ENCODE peak calls at places on chromosomes 4 and X, in four cellular contexts. G is mesenchymal stem cell, U is DND-41, S is IMR-90. O is an unnamed sample. For H3K4me1, the result is how much of the 10 kb centered on the place peaks cover.

GRCh38 chrX:27924261-27924660 is 57.0 kb downstream of the DCAF8L1 start:
- DNase-seq in G (no peak), S (peak), U (no peak), O (no peak)

GRCh38 chr4:10589308-10589707 is 95.3 kb downstream of the CLNK start:
- DNase-seq in G (no peak), U (no peak), S (no peak), O (no peak)

GRCh38 chrX:102154900-102155805 is 624 bp downstream of the BEX5 start:
- DNase-seq in G (no peak), U (no peak), S (no peak), O (no peak)

GRCh38 chr4:185535818-185536729 is 767 bp upstream of the PDLIM3 start:
- DNase-seq in G (peak), S (no peak), U (no peak), O (no peak)

GRCh38 chr4:155085843-155086530 is 122.4 kb upstream of the NPY2R start:
- DNase-seq in U (no peak), S (peak), G (no peak), O (no peak)

GRCh38 chr4:101695176-101695575 is 95.4 kb upstream of the BANK1 start:
- DNase-seq in U (no peak), S (no peak), G (no peak), O (no peak)

GRCh38 chr4:101155368-101155767 is 192.0 kb downstream of the PPP3CA start:
- DNase-seq in G (peak), S (peak), U (no peak), O (peak)

GRCh38 chr4:76803522-76803921 is 94.4 kb downstream of the SOWAHB start:
- DNase-seq in U (no peak), G (peak), S (peak), O (no peak)

GRCh38 chr4:5212255-5213032 is 161.2 kb downstream of the STK32B start:
- DNase-seq in U (no peak), S (no peak), G (no peak), O (no peak)

GRCh38 chrX:118502121-118502794 is 6.6 kb downstream of the DOCK11 start:
- DNase-seq in U (no peak), G (no peak), S (no peak), O (no peak)

DNA sequence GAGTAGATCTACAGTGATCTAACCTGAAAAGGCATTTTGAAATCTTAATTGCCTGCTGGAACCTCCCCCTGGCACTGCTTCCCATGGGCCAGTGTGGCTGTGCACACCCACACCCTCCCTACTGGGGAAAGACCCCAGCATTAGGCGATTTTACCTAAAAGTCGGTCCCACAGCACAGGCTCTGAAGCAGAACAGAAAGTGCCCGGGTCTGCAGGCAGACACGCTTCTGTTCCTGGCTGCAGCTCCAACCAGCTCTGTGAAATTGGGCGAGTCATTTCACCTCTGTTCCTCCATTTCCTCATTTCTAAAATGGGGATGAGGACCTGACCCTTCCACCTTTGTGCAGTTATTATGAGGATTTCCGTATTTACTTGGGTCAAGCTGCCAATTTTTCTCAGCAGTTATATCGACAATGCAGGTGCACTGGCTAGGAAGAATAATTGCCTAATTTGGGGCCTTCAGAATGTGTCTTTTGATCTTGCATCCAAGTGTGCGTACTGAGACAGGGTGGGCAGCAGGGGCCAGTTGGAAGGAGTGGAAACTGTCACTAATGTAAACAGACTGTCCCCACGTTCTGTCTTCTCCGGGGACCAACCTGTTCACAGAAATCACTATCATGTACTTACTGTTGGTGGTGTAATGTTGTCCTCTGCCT is 7.1 kb downstream of the KLF3 start:
- DNase-seq in G (no peak), U (no peak), S (no peak), O (no peak)
- H3K4me1 ChIP-seq in G (under half), U (under half), S (under half), O (under half)

GRCh38 chrX:22118161-22118830 is 86.2 kb downstream of the PHEX start:
- DNase-seq in S (peak), G (peak), U (no peak), O (no peak)
- H3K9ac ChIP-seq in S (no peak), G (no peak), U (no peak), O (no peak)

DNA sequence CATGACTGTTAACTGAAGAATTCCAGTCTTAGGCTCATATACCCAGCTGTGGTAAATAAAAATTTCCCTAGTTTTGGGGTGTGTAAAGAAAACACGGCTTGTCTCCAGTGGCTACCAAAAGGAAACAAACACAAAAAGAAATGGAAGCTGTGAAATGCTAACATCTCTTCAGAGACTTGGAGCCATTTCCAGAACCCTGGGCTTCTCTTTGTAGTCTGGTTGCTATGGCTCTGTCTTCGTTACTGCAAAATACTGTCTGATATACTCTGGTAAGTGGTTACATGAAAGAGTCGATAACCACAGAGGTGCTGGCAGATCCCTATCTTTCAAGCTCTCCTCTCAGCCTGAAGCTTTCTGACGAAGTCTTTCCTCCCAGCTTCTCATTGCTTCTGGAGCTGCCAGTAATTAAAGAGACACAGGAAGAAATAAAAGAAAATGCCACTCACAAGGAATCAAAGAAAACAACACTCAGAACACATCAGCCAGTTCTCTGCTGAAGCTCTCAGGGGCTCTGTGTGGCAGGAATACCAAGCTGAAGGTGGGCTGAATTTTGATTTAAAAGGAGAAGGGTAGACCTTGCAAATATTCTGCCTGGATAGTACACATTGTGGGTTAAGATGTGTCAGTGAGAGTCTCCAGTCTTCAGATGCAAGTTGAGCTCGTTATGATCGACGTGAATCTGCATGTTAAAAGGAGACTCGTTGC is 107.5 kb upstream of the FAM9C start:
- DNase-seq in S (peak), U (peak), G (peak), O (no peak)
- H3K4me3 ChIP-seq in S (no peak), U (peak), G (no peak), O (no peak)

GRCh38 chr4:53705972-53706371 is 114.7 kb upstream of the LNX1 start:
- DNase-seq in S (no peak), U (no peak), G (no peak), O (no peak)

GRCh38 chr4:53706422-53707032 is 115.2 kb upstream of the LNX1 start:
- DNase-seq in U (no peak), S (peak), G (peak), O (peak)

GRCh38 chr4:53704329-53704728 is 113.0 kb upstream of the LNX1 start:
- DNase-seq in G (no peak), S (no peak), U (no peak), O (no peak)

GRCh38 chr4:53703267-53703655 is 112.0 kb upstream of the LNX1 start:
- DNase-seq in U (no peak), G (no peak), S (no peak), O (no peak)

DNA sequence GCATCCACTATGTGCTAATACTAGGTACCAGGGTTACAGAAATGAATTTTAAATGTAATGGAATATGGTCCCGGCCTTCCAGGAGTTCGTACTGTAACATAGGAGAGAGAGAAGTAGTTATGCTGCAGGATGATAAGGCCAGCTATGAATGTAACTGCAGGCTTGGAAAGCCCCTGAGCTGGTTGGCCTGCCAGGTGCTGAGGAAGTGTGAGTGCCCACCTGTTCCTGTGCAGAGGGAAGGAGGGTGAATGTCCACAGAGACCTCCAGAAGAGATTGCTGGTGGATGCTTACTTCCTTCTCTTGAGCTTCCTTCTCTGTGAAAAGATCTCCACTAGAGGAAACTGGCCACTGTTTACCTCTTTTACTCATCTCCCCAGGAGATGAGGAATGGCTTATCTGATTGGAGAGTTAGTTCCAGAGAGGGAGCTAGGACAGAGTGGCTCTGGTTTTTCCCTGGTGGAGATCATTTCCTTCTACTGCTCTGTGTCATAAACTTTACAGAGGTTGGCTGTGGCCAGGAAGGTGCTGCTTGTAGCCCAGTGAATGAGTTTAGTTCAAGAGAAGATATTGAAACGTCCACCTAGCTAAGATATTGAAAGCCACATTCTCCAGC is 114.0 kb upstream of the LNX1 start:
- DNase-seq in S (no peak), U (no peak), G (no peak), O (no peak)
- H3K4me1 ChIP-seq in S (under half), U (under half), G (under half), O (under half)

GRCh38 chr4:139988863-139989765 is 164.9 kb downstream of the MAML3 start:
- DNase-seq in S (peak), U (no peak), G (peak), O (no peak)

GRCh38 chr4:139984459-139984858 is 169.5 kb downstream of the MAML3 start:
- DNase-seq in G (no peak), S (no peak), U (no peak), O (no peak)

GRCh38 chr4:139986108-139986507 is 167.9 kb downstream of the MAML3 start:
- DNase-seq in G (no peak), S (no peak), U (no peak), O (no peak)

DNA sequence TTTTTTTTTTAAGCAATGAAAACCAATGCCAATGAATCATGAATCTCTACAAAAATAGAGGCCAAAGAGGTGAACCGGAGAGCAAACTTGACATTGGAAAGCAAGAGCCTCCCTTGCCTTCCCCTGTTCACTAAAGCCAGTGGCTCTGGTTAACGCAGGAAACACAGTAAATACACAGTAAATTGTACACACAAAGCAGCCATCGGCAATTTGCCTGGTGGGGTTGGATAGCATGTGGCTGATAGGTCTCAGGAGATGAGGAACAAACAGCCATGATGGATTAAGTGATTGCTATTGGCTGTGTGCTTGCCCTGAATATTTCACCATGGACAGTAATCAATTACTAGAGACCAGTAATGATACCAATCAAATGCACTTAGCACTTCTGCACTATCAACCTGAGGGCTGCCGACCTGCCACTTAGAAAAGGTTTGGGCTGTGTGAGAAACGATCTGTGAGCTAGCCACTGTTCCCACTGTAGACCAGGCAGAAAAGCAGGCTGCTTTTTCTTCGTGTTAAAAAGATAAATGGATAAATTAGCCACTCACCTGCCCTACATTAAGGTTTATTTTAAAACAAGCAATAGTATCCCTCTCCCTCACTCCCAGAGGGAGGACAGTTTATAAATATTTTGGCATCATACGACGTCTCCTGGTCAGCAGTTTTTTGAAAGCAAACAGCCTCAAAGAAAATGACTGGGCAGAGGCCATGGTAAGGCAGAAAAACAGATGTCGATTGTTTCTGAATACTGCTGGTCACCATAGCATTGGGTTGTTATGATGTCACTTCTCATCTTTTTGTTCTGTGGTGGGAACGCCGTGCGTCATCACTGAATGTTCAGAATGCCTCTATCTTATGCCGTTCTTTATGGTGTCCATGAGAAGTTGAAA is 167.1 kb downstream of the MAML3 start:
- DNase-seq in G (no peak), U (no peak), S (peak), O (no peak)
- H3K9ac ChIP-seq in G (peak), U (no peak), S (no peak), O (no peak)

GRCh38 chr4:68817386-68817785 is 1.6 kb downstream of the UGT2B10 start:
- DNase-seq in U (no peak), S (no peak), G (no peak), O (no peak)
- H3K4me3 ChIP-seq in U (no peak), S (no peak), G (no peak), O (no peak)

GRCh38 chr4:7905461-7905915 is 34.2 kb downstream of the AFAP1 start:
- DNase-seq in S (no peak), U (no peak), G (peak), O (no peak)

GRCh38 chr4:7903686-7904085 is 36.0 kb downstream of the AFAP1 start:
- DNase-seq in S (peak), U (no peak), G (no peak), O (no peak)

GRCh38 chr4:7906171-7906581 is 33.5 kb downstream of the AFAP1 start:
- DNase-seq in S (peak), G (peak), U (no peak), O (no peak)

GRCh38 chr4:7904108-7904516 is 35.5 kb downstream of the AFAP1 start:
- DNase-seq in S (peak), G (peak), U (no peak), O (no peak)

GRCh38 chr4:7904942-7905341 is 34.7 kb downstream of the AFAP1 start:
- DNase-seq in G (peak), U (no peak), S (peak), O (no peak)
- H3K4me1 ChIP-seq in G (under half), U (under half), S (under half), O (under half)